ENCODE peak calls at places on chromosomes 11 and 22, in four cellular contexts. U is K562, J is HepG2, N is GM12878. F is an unnamed sample.

GRCh38 chr22:30313527-30314385 is 13.0 kb downstream of the TBC1D10A start:
- DNase-seq in U (no peak), J (no peak), N (no peak), F (no peak)

GRCh38 chr22:30865656-30866055 is 102.9 kb downstream of the MORC2 start:
- DNase-seq in U (peak; percentile 2), J (no peak), N (no peak), F (no peak)

GRCh38 chr11:88188251-88189030 is 13.2 kb upstream of the RAB38 start:
- DNase-seq in U (no peak), J (no peak), N (no peak), F (no peak)

GRCh38 chr11:111942826-111943225 is 5.7 kb downstream of the DIXDC1 start:
- DNase-seq in U (no peak), J (no peak), N (no peak), F (no peak)

GRCh38 chr11:102761646-102762238 is 18.7 kb downstream of the MMP10 start:
- DNase-seq in U (no peak), J (no peak), N (no peak), F (no peak)

GRCh38 chr11:125063429-125064043 is 431 bp downstream of the SLC37A2 start:
- DNase-seq in U (no peak), J (no peak), N (no peak), F (peak; percentile 43)

GRCh38 chr11:121889931-121890330 is 226.1 kb downstream of the BLID start:
- DNase-seq in U (no peak), J (no peak), N (no peak), F (no peak)

GRCh38 chr11:6608011-6608410 is 4.0 kb downstream of the TAF10 start:
- DNase-seq in U (no peak), J (no peak), N (no peak), F (no peak)

GRCh38 chr11:26228778-26229177 is 103.2 kb upstream of the ANO3 start:
- DNase-seq in U (no peak), J (no peak), N (no peak), F (no peak)

GRCh38 chr11:44556735-44557409 is 8.6 kb upstream of the CD82 start:
- DNase-seq in U (no peak), J (peak; percentile 41), N (peak; percentile 47), F (peak; percentile 67)

GRCh38 chr11:60984149-60984548 is 12.7 kb downstream of the CD6 start:
- DNase-seq in U (no peak), J (no peak), N (no peak), F (no peak)

GRCh38 chr11:121249039-121249663 is 43.4 kb upstream of the SC5D start:
- DNase-seq in U (peak; percentile 28), J (peak; percentile 23), N (no peak), F (no peak)

GRCh38 chr11:33529461-33529860 is 171.2 kb downstream of the C11orf91 start:
- DNase-seq in U (no peak), J (no peak), N (no peak), F (no peak)

GRCh38 chr11:122319842-122320555 is 204.0 kb upstream of the BLID start:
- DNase-seq in U (no peak), J (no peak), N (no peak), F (no peak)

GRCh38 chr11:42840176-42840829 is 471.5 kb upstream of the API5 start:
- DNase-seq in U (no peak), J (peak; percentile 39), N (peak; percentile 25), F (no peak)

GRCh38 chr11:121246769-121247035 is 45.9 kb upstream of the SC5D start:
- DNase-seq in U (no peak), J (no peak), N (no peak), F (no peak)

GRCh38 chr11:44637477-44637876 is 72.0 kb downstream of the CD82 start:
- DNase-seq in U (no peak), J (no peak), N (no peak), F (no peak)

GRCh38 chr22:39318507-39319283 is 728 bp downstream of the RPL3 start:
- DNase-seq in U (no peak), J (no peak), N (no peak), F (no peak)

GRCh38 chr11:120126543-120126942 is 11.4 kb downstream of the TRIM29 start:
- DNase-seq in U (peak; percentile 59), J (no peak), N (no peak), F (no peak)

GRCh38 chr11:3614742-3615171 is 27.0 kb downstream of the ART5 start:
- DNase-seq in U (no peak), J (no peak), N (peak; percentile 31), F (no peak)

GRCh38 chr11:45736424-45736823 is 68.5 kb upstream of the SLC35C1 start:
- DNase-seq in U (no peak), J (peak; percentile 63), N (no peak), F (no peak)

GRCh38 chr11:128517457-128518230 is 69.7 kb downstream of the ETS1 start:
- DNase-seq in U (no peak), J (no peak), N (no peak), F (no peak)

GRCh38 chr11:63708764-63709163 is 27.5 kb downstream of the RTN3 start:
- DNase-seq in U (no peak), J (no peak), N (no peak), F (no peak)

GRCh38 chr22:18056802-18057474 is 20.9 kb upstream of the PEX26 start:
- DNase-seq in U (no peak), J (no peak), N (peak; percentile 56), F (no peak)

GRCh38 chr11:4665424-4665823 is 21.6 kb downstream of the OR51E1 start:
- DNase-seq in U (no peak), J (no peak), N (no peak), F (no peak)

GRCh38 chr11:2675540-2675939 is 24.3 kb downstream of the KCNQ1OT1 start:
- DNase-seq in U (no peak), J (no peak), N (no peak), F (no peak)

GRCh38 chr11:134597452-134597851 is 185.4 kb upstream of the B3GAT1 start:
- DNase-seq in U (no peak), J (no peak), N (no peak), F (no peak)
- TF ChIP-seq NR2C2 in U (no peak), J (no peak), N (no peak), F (no peak)

GRCh38 chr11:75925785-75926164 is 110.8 kb downstream of the UVRAG start:
- DNase-seq in U (no peak), J (no peak), N (no peak), F (no peak)
- TF ChIP-seq CBFB in U (no peak), J (no peak), N (no peak), F (no peak)

GRCh38 chr11:35289821-35290220 is 129.5 kb downstream of the SLC1A2 start:
- DNase-seq in U (no peak), J (no peak), N (no peak), F (no peak)
- TF ChIP-seq MAX in U (no peak), J (no peak), N (no peak), F (no peak)

GRCh38 chr11:69467196-69467595 is 14.3 kb upstream of the LINC01488 start:
- DNase-seq in U (no peak), J (no peak), N (no peak), F (no peak)
- TF ChIP-seq NR2C2 in U (no peak), J (no peak), N (no peak), F (no peak)

GRCh38 chr11:110935018-110935640 is 222.9 kb upstream of the ARHGAP20 start:
- DNase-seq in U (no peak), J (no peak), N (no peak), F (no peak)

DNA sequence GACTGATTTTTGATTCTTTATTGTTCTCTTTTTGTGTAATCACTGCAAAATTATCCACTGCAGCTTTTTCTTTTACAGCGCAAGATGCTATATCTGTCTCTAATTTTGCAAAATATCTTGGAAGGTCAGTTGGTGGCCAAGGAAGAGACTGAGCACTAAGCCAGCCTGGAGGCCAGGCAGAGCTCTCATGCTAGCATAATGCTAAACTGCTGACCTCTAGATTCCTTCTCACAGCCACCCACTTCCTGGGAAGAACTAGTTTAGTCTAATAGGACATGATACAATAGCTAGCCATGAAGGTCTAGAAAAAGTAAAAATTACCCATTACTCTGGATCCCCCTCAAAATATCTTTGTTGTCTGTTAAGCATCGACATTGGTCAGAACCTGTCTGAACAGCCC is 227.2 kb upstream of the ARHGAP20 start:
- DNase-seq in U (no peak), J (no peak), N (no peak), F (no peak)
- TF ChIP-seq CBFB in U (no peak), J (no peak), N (no peak), F (no peak)